ENCODE peak calls at places on chromosomes 3 and 15, in eight cellular contexts. A is heart right ventricle; U is adrenal gland; E is GM12878; W is neuronal stem cell; C is CD8-positive, alpha-beta T cell; L is tibial artery; V is pancreas. T is an unnamed sample. For H3K4me1, the result is how much of the 10 kb centered on the place peaks cover.

GRCh38 chr3:36165509-36165908 is 214.8 kb upstream of the STAC start:
- DNase-seq in A (no peak), U (no peak), E (no peak), W (no peak), C (no peak), L (no peak), V (no peak), T (no peak)

GRCh38 chr15:25246641-25247417 is 192.0 kb downstream of the UBE3A start:
- DNase-seq in A (peak), U (no peak), E (no peak), W (no peak), C (peak), L (peak), V (peak), T (no peak)

GRCh38 chr15:28132524-28133275 is 33.6 kb upstream of the OCA2 start:
- DNase-seq in A (no peak), U (peak), E (no peak), W (no peak), C (no peak), L (no peak), V (no peak), T (peak)

GRCh38 chr3:105233056-105233455 is 133.7 kb upstream of the ALCAM start:
- DNase-seq in A (no peak), U (no peak), E (no peak), W (no peak), C (no peak), L (no peak), V (no peak), T (peak)

GRCh38 chr3:54120657-54121403 is 1.5 kb upstream of the CACNA2D3 start:
- DNase-seq in A (peak), U (peak), E (no peak), W (no peak), C (no peak), L (no peak), V (peak), T (peak)

GRCh38 chr3:117799314-117799713 is 1089.7 kb downstream of the TUSC7 start:
- DNase-seq in A (no peak), U (no peak), E (no peak), W (no peak), C (no peak), L (no peak), V (no peak), T (no peak)

GRCh38 chr3:196771067-196771466 is 31.4 kb downstream of the PAK2 start:
- DNase-seq in A (no peak), U (no peak), E (no peak), W (no peak), C (no peak), L (no peak), V (no peak), T (no peak)

GRCh38 chr15:91652610-91653207 is 200.8 kb upstream of the SLCO3A1 start:
- DNase-seq in A (no peak), U (no peak), E (no peak), W (no peak), C (no peak), L (no peak), V (no peak), T (no peak)

GRCh38 chr3:142633073-142633472 is 36.9 kb downstream of the PLS1 start:
- DNase-seq in A (no peak), U (no peak), E (no peak), W (no peak), C (no peak), L (no peak), V (no peak), T (no peak)

GRCh38 chr3:15102833-15103232 is 3.9 kb upstream of the RBSN start:
- DNase-seq in A (no peak), U (peak), E (no peak), W (no peak), C (no peak), L (no peak), V (no peak), T (no peak)

GRCh38 chr3:23169551-23169950 is 33.6 kb upstream of the UBE2E2 start:
- DNase-seq in A (no peak), U (no peak), E (no peak), W (no peak), C (no peak), L (no peak), V (no peak), T (no peak)

GRCh38 chr3:31562525-31562924 is 29.8 kb downstream of the STT3B start:
- DNase-seq in A (peak), U (no peak), E (no peak), W (no peak), C (peak), L (no peak), V (no peak), T (no peak)

GRCh38 chr3:56654460-56654859 is 28.6 kb downstream of the TASOR start:
- DNase-seq in A (no peak), U (no peak), E (no peak), W (no peak), C (no peak), L (no peak), V (no peak), T (no peak)

GRCh38 chr15:63501256-63502089 is 2.9 kb upstream of the USP3 start:
- DNase-seq in A (peak), U (peak), E (no peak), W (no peak), C (no peak), L (peak), V (peak), T (peak)

GRCh38 chr3:141753399-141753798 is 9.8 kb upstream of the GRK7 start:
- DNase-seq in A (no peak), U (no peak), E (no peak), W (no peak), C (no peak), L (no peak), V (no peak), T (no peak)

GRCh38 chr3:127682576-127682975 is 9.8 kb downstream of the ABTB1 start:
- DNase-seq in A (no peak), U (no peak), E (no peak), W (no peak), C (no peak), L (peak), V (peak), T (no peak)

GRCh38 chr15:66482539-66482938 is 15.0 kb downstream of the SNAPC5 start:
- DNase-seq in A (no peak), U (no peak), E (no peak), W (no peak), C (no peak), L (no peak), V (no peak), T (no peak)

GRCh38 chr3:165653130-165653778 is 184.0 kb downstream of the BCHE start:
- DNase-seq in A (no peak), U (no peak), E (no peak), W (no peak), C (no peak), L (no peak), V (no peak), T (no peak)

GRCh38 chr15:49817100-49817499 is 196.3 kb downstream of the DTWD1 start:
- DNase-seq in A (no peak), U (no peak), E (no peak), W (no peak), C (no peak), L (no peak), V (no peak), T (no peak)

GRCh38 chr3:150349314-150350097 is 58.6 kb upstream of the TSC22D2 start:
- DNase-seq in A (peak), U (no peak), E (no peak), W (peak), C (no peak), L (peak), V (no peak), T (peak)

GRCh38 chr15:69081310-69082004 is 67.0 kb downstream of the NOX5 start:
- DNase-seq in A (peak), U (peak), E (no peak), W (no peak), C (no peak), L (peak), V (no peak), T (peak)

GRCh38 chr3:87006844-87007439 is 16.0 kb upstream of the VGLL3 start:
- DNase-seq in A (no peak), U (no peak), E (no peak), W (no peak), C (no peak), L (no peak), V (no peak), T (peak)

GRCh38 chr3:41267975-41268640 is 68.8 kb downstream of the CTNNB1 start:
- DNase-seq in A (no peak), U (no peak), E (no peak), W (no peak), C (no peak), L (no peak), V (no peak), T (peak)

GRCh38 chr3:37856381-37856780 is 5.3 kb upstream of the CTDSPL start:
- DNase-seq in A (no peak), U (no peak), E (no peak), W (no peak), C (no peak), L (no peak), V (no peak), T (no peak)

GRCh38 chr3:46930176-46930944 is 46.2 kb downstream of the CCDC12 start:
- DNase-seq in A (no peak), U (peak), E (no peak), W (no peak), C (no peak), L (peak), V (no peak), T (peak)

GRCh38 chr3:76369170-76369569 is 583.8 kb upstream of the ZNF717 start:
- DNase-seq in A (no peak), U (no peak), E (no peak), W (no peak), C (no peak), L (no peak), V (no peak), T (peak)

DNA sequence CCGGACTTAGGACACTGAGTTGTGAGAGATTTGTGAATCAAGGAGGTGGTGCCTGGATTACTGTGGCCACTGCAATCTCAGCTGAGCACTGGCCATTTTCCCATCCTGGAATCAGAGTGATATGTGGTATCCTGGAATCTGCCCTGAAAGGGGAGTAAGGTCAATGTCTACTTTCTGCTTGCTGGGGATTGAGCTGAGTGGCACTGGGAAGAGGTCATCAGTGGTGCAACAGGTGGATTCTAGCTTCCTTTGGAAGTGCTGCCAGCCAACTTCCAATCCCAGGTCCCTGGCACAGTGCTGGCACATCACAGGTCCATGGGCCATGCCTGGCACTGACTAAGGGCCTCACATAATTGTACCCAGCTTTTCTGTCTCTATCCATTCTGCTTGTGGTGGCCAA is 20.6 kb upstream of the TSEN2 start:
- DNase-seq in A (no peak), U (no peak), E (no peak), W (no peak), C (no peak), L (no peak), V (no peak), T (no peak)
- H3K4me1 ChIP-seq in A (under half), U (under half), E (under half), W (under half), C (under half), L (under half), V (under half), T (under half)

DNA sequence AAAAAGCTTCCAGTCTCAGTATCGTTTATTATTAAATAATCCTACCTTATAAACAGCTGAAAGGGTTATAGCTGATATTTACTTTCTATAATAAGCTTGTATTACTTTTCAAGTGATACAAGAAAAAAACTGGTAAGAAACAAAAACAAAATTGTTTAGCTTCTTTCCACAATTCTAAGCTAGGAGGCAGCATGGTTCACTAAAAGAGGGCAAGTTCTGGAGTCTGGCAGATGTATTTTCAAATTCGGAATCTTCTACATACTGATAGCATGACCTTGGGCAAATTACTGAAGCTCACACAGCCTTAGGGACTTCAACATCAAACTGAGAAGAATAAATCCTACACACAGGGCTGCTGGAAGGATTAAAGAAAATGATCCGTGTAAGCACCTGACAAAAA is 15.4 kb downstream of the C15orf62 start:
- DNase-seq in A (no peak), U (peak), E (no peak), W (no peak), C (no peak), L (no peak), V (no peak), T (no peak)
- H3K4me1 ChIP-seq in A (under half), U (under half), E (under half), W (under half), C (under half), L (under half), V (under half), T (under half)

GRCh38 chr15:98719169-98719515 is 70.8 kb downstream of the IGF1R start:
- DNase-seq in A (no peak), U (no peak), E (no peak), W (no peak), C (no peak), L (no peak), V (no peak), T (peak)

GRCh38 chr15:98722209-98722608 is 73.9 kb downstream of the IGF1R start:
- DNase-seq in A (no peak), U (no peak), E (no peak), W (no peak), C (no peak), L (no peak), V (no peak), T (no peak)

GRCh38 chr15:98721166-98721565 is 72.8 kb downstream of the IGF1R start:
- DNase-seq in A (no peak), U (no peak), E (no peak), W (no peak), C (no peak), L (no peak), V (no peak), T (no peak)

GRCh38 chr15:98720036-98720435 is 71.7 kb downstream of the IGF1R start:
- DNase-seq in A (no peak), U (no peak), E (no peak), W (no peak), C (no peak), L (no peak), V (no peak), T (no peak)

DNA sequence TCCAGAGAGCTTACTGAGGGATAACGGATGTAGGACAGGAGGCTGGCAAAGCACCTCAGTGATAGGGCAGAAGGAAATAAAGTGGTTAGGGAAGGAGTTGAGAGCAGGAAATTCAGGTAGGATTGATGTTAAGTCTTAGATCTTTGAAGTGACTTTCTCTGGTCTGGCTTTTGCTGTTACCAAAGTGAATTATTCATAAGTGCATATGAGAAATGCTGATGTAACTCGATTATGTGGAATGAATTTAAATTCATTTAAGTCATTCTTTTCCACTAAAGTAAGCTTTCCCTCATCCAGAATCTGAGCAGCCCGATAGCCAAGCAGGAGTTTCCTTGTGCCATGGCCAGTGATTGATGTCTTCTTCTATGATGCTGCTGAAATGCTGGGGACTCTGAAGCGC is 72.2 kb downstream of the IGF1R start:
- DNase-seq in A (no peak), U (no peak), E (no peak), W (no peak), C (no peak), L (no peak), V (no peak), T (no peak)
- H3K4me1 ChIP-seq in A (under half), U (under half), E (under half), W (under half), C (half or more), L (under half), V (under half), T (under half)

GRCh38 chr3:120601554-120601953 is 5.4 kb downstream of the NDUFB4 start:
- DNase-seq in A (no peak), U (no peak), E (no peak), W (no peak), C (no peak), L (no peak), V (no peak), T (no peak)
- H3K4me1 ChIP-seq in A (under half), U (under half), E (under half), W (under half), C (under half), L (under half), V (under half), T (under half)

GRCh38 chr15:70099966-70100494 is 2.3 kb upstream of the TLE3 start:
- DNase-seq in A (no peak), U (peak), E (no peak), W (no peak), C (no peak), L (no peak), V (no peak), T (peak)

GRCh38 chr15:70099167-70099965 is 1.6 kb upstream of the TLE3 start:
- DNase-seq in A (peak), U (peak), E (peak), W (peak), C (peak), L (peak), V (peak), T (peak)

GRCh38 chr15:70098170-70098460 is 398 bp upstream of the TLE3 start:
- DNase-seq in A (no peak), U (no peak), E (no peak), W (no peak), C (no peak), L (no peak), V (no peak), T (no peak)

GRCh38 chr15:70097337-70098169 is at the start of gene TLE3:
- DNase-seq in A (peak), U (peak), E (peak), W (peak), C (peak), L (peak), V (peak), T (peak)

DNA sequence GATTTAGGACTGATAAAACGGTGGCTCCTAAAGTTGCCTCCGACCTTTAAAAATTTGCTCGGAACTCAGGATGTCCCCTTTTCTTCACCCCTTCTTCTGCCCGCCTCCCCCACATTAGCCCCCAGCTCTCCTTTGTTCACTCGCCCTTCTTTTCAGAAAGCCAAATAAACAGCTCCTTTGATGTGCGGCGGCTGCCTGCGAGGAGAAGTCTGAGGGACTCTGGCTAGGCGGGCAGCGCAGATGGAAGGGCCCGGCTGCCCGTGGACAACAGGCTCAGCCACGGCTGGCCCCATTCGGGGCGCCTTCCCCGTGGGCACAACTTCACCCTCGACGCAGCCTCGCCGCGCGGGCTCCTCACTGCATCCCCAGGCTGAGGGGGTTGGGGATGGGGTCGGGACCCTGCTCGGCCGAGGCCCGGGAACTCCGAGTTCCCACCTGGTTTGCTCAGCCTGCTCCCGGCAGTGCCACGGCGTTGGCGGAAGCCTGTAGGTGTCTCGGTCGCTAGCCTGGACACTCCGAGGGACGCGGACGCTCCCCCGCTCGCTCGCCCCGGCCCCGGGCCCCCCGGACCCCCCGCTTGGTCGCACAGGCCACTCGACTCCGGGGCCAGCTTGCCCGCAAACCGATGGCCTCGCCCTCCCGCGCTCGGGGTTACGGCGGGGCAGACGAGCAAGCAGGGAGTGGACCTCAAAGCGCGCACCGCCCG is 897 bp upstream of the TLE3 start:
- DNase-seq in A (peak), U (peak), E (no peak), W (peak), C (peak), L (peak), V (peak), T (peak)
- H3K4me1 ChIP-seq in A (under half), U (under half), E (under half), W (under half), C (under half), L (under half), V (under half), T (under half)

GRCh38 chr3:133659806-133660205 is 1.9 kb downstream of the TOPBP1 start:
- DNase-seq in A (no peak), U (no peak), E (no peak), W (no peak), C (no peak), L (no peak), V (no peak), T (no peak)

GRCh38 chr3:133662256-133662773 is 574 bp upstream of the TOPBP1 start:
- DNase-seq in A (no peak), U (no peak), E (no peak), W (no peak), C (no peak), L (no peak), V (no peak), T (peak)

GRCh38 chr3:133667118-133667517 is 5.4 kb upstream of the TOPBP1 start:
- DNase-seq in A (no peak), U (no peak), E (no peak), W (no peak), C (no peak), L (no peak), V (no peak), T (no peak)

GRCh38 chr3:133663569-133664313 is 2.0 kb upstream of the TOPBP1 start:
- DNase-seq in A (no peak), U (peak), E (no peak), W (peak), C (no peak), L (no peak), V (no peak), T (peak)

GRCh38 chr3:133661454-133662255 is at the start of gene TOPBP1:
- DNase-seq in A (peak), U (peak), E (no peak), W (peak), C (peak), L (peak), V (peak), T (peak)
- H3K4me1 ChIP-seq in A (under half), U (under half), E (under half), W (under half), C (under half), L (under half), V (under half), T (under half)